ENCODE peak calls at places on chromosomes 6 and 20, in seven cellular contexts. A, Q, Y, Z, C, R and X are unnamed samples.
A peak's percentile ranks its signal among the peaks of the same experiment; 100 is the strongest.

GRCh38 chr20:34209111-34209510 is 32.1 kb upstream of the ASIP start:
- DNase-seq in A (no peak), Q (no peak), Y (no peak), Z (no peak), C (no peak), R (no peak), X (no peak)

GRCh38 chr6:170021579-170021978 is 269.3 kb downstream of the DLL1 start:
- DNase-seq in A (no peak), Q (no peak), Y (no peak), Z (no peak), C (no peak), R (no peak), X (no peak)

GRCh38 chr6:130908188-130908587 is 81.0 kb downstream of the SMLR1 start:
- DNase-seq in A (no peak), Q (no peak), Y (peak; percentile 24), Z (no peak), C (no peak), R (no peak), X (no peak)

GRCh38 chr6:136030131-136030530 is 178.6 kb downstream of the PDE7B start:
- DNase-seq in A (no peak), Q (no peak), Y (peak; percentile 69), Z (no peak), C (no peak), R (no peak), X (no peak)

GRCh38 chr6:26233608-26234420 is 131.2 kb upstream of the BTN3A2 start:
- DNase-seq in A (peak; percentile 55), Q (no peak), Y (peak; percentile 65), Z (peak; percentile 75), C (no peak), R (peak; percentile 39), X (no peak)

GRCh38 chr20:956330-956951 is 40.3 kb upstream of the ANGPT4 start:
- DNase-seq in A (peak; percentile 72), Q (peak; percentile 84), Y (peak; percentile 46), Z (peak; percentile 61), C (peak; percentile 78), R (peak; percentile 73), X (peak; percentile 79)

GRCh38 chr20:36866681-36867485 is 9.1 kb upstream of the TLDC2 start:
- DNase-seq in A (no peak), Q (no peak), Y (peak; percentile 53), Z (no peak), C (no peak), R (no peak), X (no peak)

GRCh38 chr20:55067158-55067825 is 591.9 kb downstream of the DOK5 start:
- DNase-seq in A (no peak), Q (no peak), Y (no peak), Z (no peak), C (no peak), R (no peak), X (no peak)

GRCh38 chr20:17645010-17645409 is 37.0 kb downstream of the RRBP1 start:
- DNase-seq in A (no peak), Q (peak; percentile 11), Y (no peak), Z (no peak), C (no peak), R (no peak), X (no peak)

GRCh38 chr20:34293589-34293988 is 9.6 kb downstream of the AHCY start:
- DNase-seq in A (no peak), Q (no peak), Y (no peak), Z (no peak), C (no peak), R (no peak), X (no peak)

GRCh38 chr20:13865825-13866351 is 81.1 kb downstream of the NDUFAF5 start:
- DNase-seq in A (peak; percentile 11), Q (no peak), Y (peak; percentile 97), Z (no peak), C (no peak), R (no peak), X (no peak)

GRCh38 chr6:113855500-113856010 is 1.6 kb upstream of the MARCKS start:
- DNase-seq in A (no peak), Q (peak; percentile 62), Y (peak; percentile 39), Z (peak; percentile 28), C (peak; percentile 58), R (peak; percentile 43), X (peak; percentile 45)

GRCh38 chr20:63102720-63103375 is 96.1 kb upstream of the BHLHE23 start:
- DNase-seq in A (no peak), Q (peak; percentile 37), Y (peak; percentile 42), Z (peak; percentile 44), C (no peak), R (peak; percentile 12), X (no peak)

GRCh38 chr6:15403094-15403493 is 157.2 kb downstream of the JARID2 start:
- DNase-seq in A (no peak), Q (no peak), Y (no peak), Z (no peak), C (no peak), R (no peak), X (no peak)

GRCh38 chr6:86963352-86963751 is 26.0 kb downstream of the HTR1E start:
- DNase-seq in A (no peak), Q (no peak), Y (no peak), Z (no peak), C (no peak), R (no peak), X (no peak)

GRCh38 chr6:4459032-4459431 is 317.2 kb upstream of the CDYL start:
- DNase-seq in A (peak; percentile 74), Q (no peak), Y (peak; percentile 82), Z (no peak), C (no peak), R (no peak), X (no peak)

GRCh38 chr6:137904822-137905617 is 38.0 kb downstream of the TNFAIP3 start:
- DNase-seq in A (no peak), Q (no peak), Y (peak; percentile 30), Z (peak; percentile 36), C (no peak), R (peak; percentile 47), X (no peak)

GRCh38 chr20:10669843-10670446 is 3.9 kb downstream of the JAG1 start:
- DNase-seq in A (no peak), Q (no peak), Y (no peak), Z (no peak), C (no peak), R (no peak), X (no peak)

GRCh38 chr6:166757226-166758135 is 130.4 kb upstream of the RPS6KA2 start:
- DNase-seq in A (no peak), Q (no peak), Y (peak; percentile 20), Z (no peak), C (peak; percentile 36), R (peak; percentile 25), X (no peak)

GRCh38 chr6:169428532-169428931 is 174.9 kb upstream of the THBS2 start:
- DNase-seq in A (no peak), Q (no peak), Y (no peak), Z (no peak), C (peak; percentile 82), R (no peak), X (no peak)

GRCh38 chr6:137218473-137218916 is 690 bp downstream of the IFNGR1 start:
- DNase-seq in A (peak; percentile 73), Q (no peak), Y (peak; percentile 66), Z (peak; percentile 52), C (no peak), R (peak; percentile 65), X (no peak)

GRCh38 chr6:130293800-130294199 is 71.0 kb upstream of the SAMD3 start:
- DNase-seq in A (peak; percentile 66), Q (peak; percentile 25), Y (peak; percentile 77), Z (peak; percentile 9), C (no peak), R (peak; percentile 7), X (peak; percentile 5)

GRCh38 chr6:218153-219018 is 73.9 kb upstream of the DUSP22 start:
- DNase-seq in A (no peak), Q (no peak), Y (no peak), Z (peak; percentile 22), C (no peak), R (no peak), X (no peak)
- TF ChIP-seq CTCF in A (no peak), Q (no peak), Y (no peak), Z (no peak), C (no peak), R (no peak), X (no peak)

GRCh38 chr6:164097056-164097455 is 682.5 kb downstream of the QKI start:
- DNase-seq in A (no peak), Q (no peak), Y (no peak), Z (no peak), C (no peak), R (no peak), X (no peak)

GRCh38 chr6:164099535-164099982 is 685.0 kb downstream of the QKI start:
- DNase-seq in A (no peak), Q (no peak), Y (no peak), Z (no peak), C (no peak), R (no peak), X (peak; percentile 58)

GRCh38 chr6:164095056-164095455 is 680.5 kb downstream of the QKI start:
- DNase-seq in A (no peak), Q (no peak), Y (peak; percentile 31), Z (no peak), C (no peak), R (no peak), X (no peak)

GRCh38 chr6:164098857-164099534 is 684.5 kb downstream of the QKI start:
- DNase-seq in A (peak; percentile 84), Q (no peak), Y (no peak), Z (no peak), C (no peak), R (peak; percentile 54), X (no peak)

GRCh38 chr6:164097557-164098398 is 683.3 kb downstream of the QKI start:
- DNase-seq in A (peak; percentile 73), Q (no peak), Y (peak; percentile 49), Z (no peak), C (no peak), R (no peak), X (no peak)
- TF ChIP-seq CTCF in A (no peak), Q (no peak), Y (no peak), Z (no peak), C (no peak), R (no peak), X (no peak)

DNA sequence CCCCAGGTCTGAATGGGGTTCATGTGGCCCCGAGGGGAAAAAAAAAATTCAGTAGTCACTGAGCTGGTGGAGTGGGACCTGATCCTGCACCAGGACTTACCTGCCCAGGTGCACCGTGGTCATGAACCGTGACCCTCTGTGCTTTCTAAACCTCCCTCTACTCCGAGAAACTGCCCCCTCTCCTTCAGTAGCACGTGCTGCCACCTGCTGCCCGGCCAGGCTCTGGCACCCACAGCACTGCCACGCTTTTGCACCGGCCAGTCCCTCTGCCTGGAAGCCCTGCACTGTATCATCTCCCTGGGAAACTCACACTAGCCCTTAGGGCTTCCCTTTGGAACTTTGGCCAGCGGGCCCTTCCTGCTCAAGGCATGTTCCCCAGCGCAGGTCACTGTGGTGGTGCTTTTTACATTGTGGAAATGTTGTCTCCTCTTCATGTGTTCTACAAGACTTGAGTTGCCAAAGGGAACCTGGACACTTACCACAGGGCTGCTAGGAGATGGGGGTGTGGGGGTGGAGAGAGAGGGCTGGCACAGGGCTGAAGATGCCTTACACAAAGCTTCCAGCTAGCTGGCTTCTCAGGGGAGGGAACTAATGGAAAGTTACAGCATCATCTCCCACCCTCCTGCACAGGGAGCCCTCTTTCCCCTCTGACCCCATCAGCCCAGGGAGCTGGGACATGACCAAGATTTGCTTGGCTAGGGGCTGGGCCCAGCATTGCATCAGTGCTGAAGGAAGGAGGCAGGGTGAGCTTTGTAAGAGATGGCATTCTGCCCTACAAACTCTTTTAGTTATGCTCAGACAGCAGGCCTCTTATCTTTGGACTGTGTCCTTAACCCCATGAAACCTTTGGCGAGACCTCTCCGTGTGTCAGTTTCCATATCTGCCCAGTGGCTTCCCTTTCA is 2.5 kb upstream of the PTPRT start:
- DNase-seq in A (peak; percentile 12), Q (peak; percentile 76), Y (no peak), Z (no peak), C (no peak), R (peak; percentile 45), X (peak; percentile 24)
- TF ChIP-seq CTCF in A (peak; percentile 13), Q (peak; percentile 59), Y (peak; percentile 44), Z (peak; percentile 13), C (no peak), R (peak; percentile 51), X (peak; percentile 63)

GRCh38 chr20:25083773-25084615 is 2.1 kb upstream of the VSX1 start:
- DNase-seq in A (no peak), Q (no peak), Y (no peak), Z (peak; percentile 39), C (no peak), R (no peak), X (peak; percentile 48)
- TF ChIP-seq CTCF in A (no peak), Q (no peak), Y (peak; percentile 34), Z (no peak), C (no peak), R (no peak), X (peak; percentile 62)